ENCODE peak calls at places on chromosomes 5 and 9, in seven cellular contexts. One of them, this sample, is unnamed.

GRCh38 chr9:8659121-8659520 is 859.5 kb upstream of the DMAC1 start:
- ATAC-seq in Panc1: no peak
- ATAC-seq in K562: no peak
- ATAC-seq in HCT116: no peak
- ATAC-seq in GM23338: no peak
- ATAC-seq in HepG2: no peak
- ATAC-seq in upper lobe of left lung: no peak
- ATAC-seq in this sample: no peak

GRCh38 chr5:146173597-146173996 is 8.9 kb downstream of the LARS1 start:
- ATAC-seq in Panc1: no peak
- ATAC-seq in K562: no peak
- ATAC-seq in HCT116: no peak
- ATAC-seq in GM23338: no peak
- ATAC-seq in HepG2: no peak
- ATAC-seq in upper lobe of left lung: no peak
- ATAC-seq in this sample: no peak

GRCh38 chr9:114132550-114132918 is 22.8 kb upstream of the COL27A1 start:
- ATAC-seq in Panc1: no peak
- ATAC-seq in K562: no peak
- ATAC-seq in HCT116: no peak
- ATAC-seq in GM23338: no peak
- ATAC-seq in HepG2: no peak
- ATAC-seq in upper lobe of left lung: no peak
- ATAC-seq in this sample: no peak

GRCh38 chr5:169706070-169706469 is 69.0 kb downstream of the DOCK2 start:
- ATAC-seq in Panc1: no peak
- ATAC-seq in K562: no peak
- ATAC-seq in HCT116: no peak
- ATAC-seq in GM23338: no peak
- ATAC-seq in HepG2: no peak
- ATAC-seq in upper lobe of left lung: no peak
- ATAC-seq in this sample: no peak

GRCh38 chr5:139757727-139758509 is 37.7 kb upstream of the PSD2 start:
- ATAC-seq in Panc1: no peak
- ATAC-seq in K562: peak; percentile 28
- ATAC-seq in HCT116: no peak
- ATAC-seq in GM23338: no peak
- ATAC-seq in HepG2: peak; percentile 82
- ATAC-seq in upper lobe of left lung: no peak
- ATAC-seq in this sample: no peak

GRCh38 chr5:151724360-151724759 is 34.1 kb downstream of the ATOX1 start:
- ATAC-seq in Panc1: no peak
- ATAC-seq in K562: no peak
- ATAC-seq in HCT116: no peak
- ATAC-seq in GM23338: no peak
- ATAC-seq in HepG2: no peak
- ATAC-seq in upper lobe of left lung: no peak
- ATAC-seq in this sample: no peak

GRCh38 chr9:96644137-96644536 is 11.0 kb downstream of the PRXL2C start:
- ATAC-seq in Panc1: no peak
- ATAC-seq in K562: no peak
- ATAC-seq in HCT116: no peak
- ATAC-seq in GM23338: no peak
- ATAC-seq in HepG2: peak; percentile 92
- ATAC-seq in upper lobe of left lung: no peak
- ATAC-seq in this sample: no peak

GRCh38 chr5:135016926-135017325 is 17.1 kb downstream of the PITX1 start:
- ATAC-seq in Panc1: no peak
- ATAC-seq in K562: no peak
- ATAC-seq in HCT116: no peak
- ATAC-seq in GM23338: peak; percentile 38
- ATAC-seq in HepG2: no peak
- ATAC-seq in upper lobe of left lung: no peak
- ATAC-seq in this sample: no peak

DNA sequence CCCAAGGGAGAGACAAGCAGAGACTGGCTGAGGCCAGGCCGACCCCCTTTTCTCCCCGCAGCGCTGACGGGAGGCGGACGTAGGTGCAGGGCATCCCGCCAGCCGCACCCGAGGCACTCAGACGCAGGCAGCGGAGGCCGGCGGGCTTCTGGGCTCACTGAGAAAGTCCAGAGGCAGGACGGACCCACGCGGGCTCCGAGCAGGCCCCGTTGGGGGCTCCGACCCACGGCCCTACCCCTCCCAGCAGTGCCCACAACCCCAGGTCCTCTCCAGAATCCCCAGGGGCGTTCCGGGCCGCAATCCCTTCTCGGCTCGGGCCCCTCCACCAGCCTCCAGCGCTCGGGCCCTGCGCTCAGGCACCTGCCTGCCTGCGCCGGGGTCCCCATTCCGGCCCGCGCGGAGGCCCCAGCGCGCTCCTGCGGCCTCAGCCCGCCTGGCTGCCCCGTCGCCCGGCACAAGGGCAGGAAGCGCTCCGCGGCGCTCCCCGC is 501 bp downstream of the MTMR12 start:
- ATAC-seq in Panc1: peak; percentile 46
- ATAC-seq in K562: peak; percentile 33
- ATAC-seq in HCT116: peak; percentile 17
- ATAC-seq in GM23338: peak; percentile 42
- ATAC-seq in HepG2: peak; percentile 34
- ATAC-seq in upper lobe of left lung: peak; percentile 20
- ATAC-seq in this sample: peak; percentile 33
- TF ChIP-seq POLR2AphosphoS5 in Panc1: no peak
- TF ChIP-seq POLR2AphosphoS5 in K562: no peak
- TF ChIP-seq POLR2AphosphoS5 in HCT116: no peak
- TF ChIP-seq POLR2AphosphoS5 in GM23338: no peak
- TF ChIP-seq POLR2AphosphoS5 in HepG2: no peak
- TF ChIP-seq POLR2AphosphoS5 in upper lobe of left lung: no peak
- TF ChIP-seq POLR2AphosphoS5 in this sample: peak; percentile 81

DNA sequence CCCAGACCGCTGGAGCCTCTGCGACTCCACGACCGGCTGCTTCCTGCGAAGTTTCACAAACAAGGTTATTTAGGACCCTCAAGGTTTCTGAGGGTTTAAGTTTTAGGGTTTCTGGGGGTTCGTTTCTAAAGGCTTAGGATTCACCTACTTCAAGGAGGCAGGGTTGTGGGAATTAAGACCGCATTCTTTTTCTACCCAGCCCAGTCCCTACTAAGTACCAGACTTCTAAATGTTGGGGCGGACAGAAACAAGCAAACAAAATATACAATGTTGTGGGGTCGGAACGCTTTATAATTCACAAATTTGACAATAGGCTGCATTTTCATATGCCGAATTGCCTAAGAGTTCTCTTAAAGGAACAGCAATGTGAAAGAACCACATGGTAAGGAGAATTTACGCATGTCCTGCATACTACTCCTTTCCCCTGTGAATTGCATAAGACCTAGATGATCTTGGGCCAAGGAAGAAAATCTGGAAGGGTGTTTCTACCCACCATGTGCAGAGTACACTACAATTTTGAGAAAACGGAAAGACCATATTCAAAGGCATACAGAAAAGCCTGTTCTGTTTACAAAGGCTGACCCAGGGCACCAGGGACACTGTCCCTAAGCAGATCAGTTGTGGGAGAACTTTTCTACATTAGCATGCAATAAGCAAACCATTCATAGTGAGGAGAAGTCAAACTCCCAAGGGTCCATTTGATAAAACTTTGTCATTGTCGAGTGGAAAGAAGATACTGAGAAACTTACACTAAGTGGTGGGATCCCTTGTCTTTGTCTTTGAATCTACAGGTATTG is 457.3 kb downstream of the RAB3C start:
- ATAC-seq in Panc1: peak; percentile 14
- ATAC-seq in K562: no peak
- ATAC-seq in HCT116: no peak
- ATAC-seq in GM23338: peak; percentile 8
- ATAC-seq in HepG2: peak; percentile 53
- ATAC-seq in upper lobe of left lung: peak; percentile 47
- ATAC-seq in this sample: peak; percentile 66
- TF ChIP-seq POLR2AphosphoS5 in Panc1: no peak
- TF ChIP-seq POLR2AphosphoS5 in K562: no peak
- TF ChIP-seq POLR2AphosphoS5 in HCT116: no peak
- TF ChIP-seq POLR2AphosphoS5 in GM23338: no peak
- TF ChIP-seq POLR2AphosphoS5 in HepG2: no peak
- TF ChIP-seq POLR2AphosphoS5 in upper lobe of left lung: peak; percentile 56
- TF ChIP-seq POLR2AphosphoS5 in this sample: peak; percentile 8

GRCh38 chr5:31361234-31361633 is 167.7 kb downstream of the CDH6 start:
- ATAC-seq in Panc1: no peak
- ATAC-seq in K562: no peak
- ATAC-seq in HCT116: no peak
- ATAC-seq in GM23338: no peak
- ATAC-seq in HepG2: no peak
- ATAC-seq in upper lobe of left lung: no peak
- ATAC-seq in this sample: no peak
- TF ChIP-seq POLR2AphosphoS5 in Panc1: no peak
- TF ChIP-seq POLR2AphosphoS5 in K562: no peak
- TF ChIP-seq POLR2AphosphoS5 in HCT116: no peak
- TF ChIP-seq POLR2AphosphoS5 in GM23338: no peak
- TF ChIP-seq POLR2AphosphoS5 in HepG2: no peak
- TF ChIP-seq POLR2AphosphoS5 in upper lobe of left lung: no peak
- TF ChIP-seq POLR2AphosphoS5 in this sample: peak; percentile 9

GRCh38 chr9:136626066-136626725 is 36.5 kb upstream of the EGFL7 start:
- ATAC-seq in Panc1: no peak
- ATAC-seq in K562: no peak
- ATAC-seq in HCT116: no peak
- ATAC-seq in GM23338: no peak
- ATAC-seq in HepG2: peak; percentile 2
- ATAC-seq in upper lobe of left lung: no peak
- ATAC-seq in this sample: no peak
- TF ChIP-seq POLR2AphosphoS5 in Panc1: no peak
- TF ChIP-seq POLR2AphosphoS5 in K562: no peak
- TF ChIP-seq POLR2AphosphoS5 in HCT116: no peak
- TF ChIP-seq POLR2AphosphoS5 in GM23338: no peak
- TF ChIP-seq POLR2AphosphoS5 in HepG2: no peak
- TF ChIP-seq POLR2AphosphoS5 in upper lobe of left lung: no peak
- TF ChIP-seq POLR2AphosphoS5 in this sample: no peak

GRCh38 chr9:134487066-134487710 is 154.4 kb upstream of the COL5A1 start:
- ATAC-seq in Panc1: no peak
- ATAC-seq in K562: no peak
- ATAC-seq in HCT116: no peak
- ATAC-seq in GM23338: no peak
- ATAC-seq in HepG2: no peak
- ATAC-seq in upper lobe of left lung: no peak
- ATAC-seq in this sample: no peak

GRCh38 chr9:134489621-134490380 is 151.8 kb upstream of the COL5A1 start:
- ATAC-seq in Panc1: no peak
- ATAC-seq in K562: no peak
- ATAC-seq in HCT116: no peak
- ATAC-seq in GM23338: no peak
- ATAC-seq in HepG2: no peak
- ATAC-seq in upper lobe of left lung: no peak
- ATAC-seq in this sample: no peak

GRCh38 chr9:134486127-134486995 is 155.2 kb upstream of the COL5A1 start:
- ATAC-seq in Panc1: no peak
- ATAC-seq in K562: no peak
- ATAC-seq in HCT116: no peak
- ATAC-seq in GM23338: no peak
- ATAC-seq in HepG2: no peak
- ATAC-seq in upper lobe of left lung: no peak
- ATAC-seq in this sample: no peak

GRCh38 chr9:134488901-134489280 is 152.7 kb upstream of the COL5A1 start:
- ATAC-seq in Panc1: no peak
- ATAC-seq in K562: no peak
- ATAC-seq in HCT116: no peak
- ATAC-seq in GM23338: no peak
- ATAC-seq in HepG2: no peak
- ATAC-seq in upper lobe of left lung: no peak
- ATAC-seq in this sample: no peak

DNA sequence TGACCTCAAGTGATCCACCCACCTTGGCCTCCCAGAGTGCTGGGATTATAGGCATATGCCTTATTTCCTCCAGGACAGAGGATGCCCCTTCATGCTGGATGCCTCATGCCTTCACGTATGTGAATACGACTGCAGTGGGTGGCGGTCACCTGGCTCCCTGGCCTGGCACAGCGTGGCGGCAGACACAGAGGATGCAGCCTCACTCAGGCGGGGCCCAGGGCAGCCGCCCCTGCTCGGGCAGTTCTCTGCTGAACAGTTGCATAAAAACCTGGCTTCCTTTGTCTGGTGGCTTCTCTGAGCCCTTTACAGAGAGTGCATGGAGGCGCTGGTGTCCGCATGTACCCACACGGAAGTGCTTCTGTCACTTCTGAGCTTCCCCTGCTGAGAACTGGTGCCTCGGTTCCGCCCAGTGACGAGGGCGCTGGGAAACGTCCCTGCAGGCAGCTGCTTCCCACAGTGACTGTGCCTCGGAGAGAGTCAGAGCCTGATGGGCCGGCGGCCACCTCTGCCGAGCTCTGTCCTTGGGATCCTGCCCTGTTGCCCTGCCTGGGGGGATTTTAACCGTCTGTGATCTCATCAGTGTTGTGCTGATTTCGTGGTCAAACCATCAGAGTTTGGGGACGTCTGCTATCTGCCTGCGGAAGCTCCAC is 153.2 kb upstream of the COL5A1 start:
- ATAC-seq in Panc1: no peak
- ATAC-seq in K562: no peak
- ATAC-seq in HCT116: no peak
- ATAC-seq in GM23338: no peak
- ATAC-seq in HepG2: no peak
- ATAC-seq in upper lobe of left lung: no peak
- ATAC-seq in this sample: no peak
- TF ChIP-seq POLR2AphosphoS5 in Panc1: no peak
- TF ChIP-seq POLR2AphosphoS5 in K562: no peak
- TF ChIP-seq POLR2AphosphoS5 in HCT116: no peak
- TF ChIP-seq POLR2AphosphoS5 in GM23338: no peak
- TF ChIP-seq POLR2AphosphoS5 in HepG2: no peak
- TF ChIP-seq POLR2AphosphoS5 in upper lobe of left lung: no peak
- TF ChIP-seq POLR2AphosphoS5 in this sample: no peak

GRCh38 chr9:101166717-101167116 is 138.2 kb downstream of the PLPPR1 start:
- ATAC-seq in Panc1: no peak
- ATAC-seq in K562: no peak
- ATAC-seq in HCT116: no peak
- ATAC-seq in GM23338: no peak
- ATAC-seq in HepG2: no peak
- ATAC-seq in upper lobe of left lung: no peak
- ATAC-seq in this sample: no peak

GRCh38 chr9:101162231-101162630 is 133.7 kb downstream of the PLPPR1 start:
- ATAC-seq in Panc1: no peak
- ATAC-seq in K562: no peak
- ATAC-seq in HCT116: no peak
- ATAC-seq in GM23338: no peak
- ATAC-seq in HepG2: peak; percentile 47
- ATAC-seq in upper lobe of left lung: no peak
- ATAC-seq in this sample: no peak

GRCh38 chr9:101165131-101165530 is 136.6 kb downstream of the PLPPR1 start:
- ATAC-seq in Panc1: no peak
- ATAC-seq in K562: no peak
- ATAC-seq in HCT116: no peak
- ATAC-seq in GM23338: no peak
- ATAC-seq in HepG2: no peak
- ATAC-seq in upper lobe of left lung: no peak
- ATAC-seq in this sample: no peak
- TF ChIP-seq POLR2AphosphoS5 in Panc1: no peak
- TF ChIP-seq POLR2AphosphoS5 in K562: no peak
- TF ChIP-seq POLR2AphosphoS5 in HCT116: no peak
- TF ChIP-seq POLR2AphosphoS5 in GM23338: no peak
- TF ChIP-seq POLR2AphosphoS5 in HepG2: no peak
- TF ChIP-seq POLR2AphosphoS5 in upper lobe of left lung: no peak
- TF ChIP-seq POLR2AphosphoS5 in this sample: no peak

GRCh38 chr5:61298580-61298979 is 33.5 kb upstream of the ZSWIM6 start:
- ATAC-seq in Panc1: peak; percentile 26
- ATAC-seq in K562: no peak
- ATAC-seq in HCT116: no peak
- ATAC-seq in GM23338: no peak
- ATAC-seq in HepG2: no peak
- ATAC-seq in upper lobe of left lung: no peak
- ATAC-seq in this sample: no peak
- TF ChIP-seq POLR2AphosphoS5 in Panc1: no peak
- TF ChIP-seq POLR2AphosphoS5 in K562: no peak
- TF ChIP-seq POLR2AphosphoS5 in HCT116: no peak
- TF ChIP-seq POLR2AphosphoS5 in GM23338: no peak
- TF ChIP-seq POLR2AphosphoS5 in HepG2: no peak
- TF ChIP-seq POLR2AphosphoS5 in upper lobe of left lung: no peak
- TF ChIP-seq POLR2AphosphoS5 in this sample: no peak

GRCh38 chr5:158700997-158701391 is 398.7 kb downstream of the EBF1 start:
- ATAC-seq in Panc1: no peak
- ATAC-seq in K562: no peak
- ATAC-seq in HCT116: no peak
- ATAC-seq in GM23338: peak; percentile 83
- ATAC-seq in HepG2: no peak
- ATAC-seq in upper lobe of left lung: no peak
- ATAC-seq in this sample: no peak
- TF ChIP-seq POLR2AphosphoS5 in Panc1: no peak
- TF ChIP-seq POLR2AphosphoS5 in K562: no peak
- TF ChIP-seq POLR2AphosphoS5 in HCT116: no peak
- TF ChIP-seq POLR2AphosphoS5 in GM23338: no peak
- TF ChIP-seq POLR2AphosphoS5 in HepG2: no peak
- TF ChIP-seq POLR2AphosphoS5 in upper lobe of left lung: no peak
- TF ChIP-seq POLR2AphosphoS5 in this sample: no peak

This sample was measured in gastroesophageal sphincter.